ENCODE peak calls at places on chromosomes 7 and 10, in five cellular contexts. R is gastrocnemius medialis, Y is AG09319, V is thoracic aorta, H is psoas muscle. N is an unnamed sample.

GRCh38 chr10:3866347-3866746 is 81.3 kb upstream of the KLF6 start:
- DNase-seq in R (no peak), Y (no peak), V (no peak), H (no peak), N (no peak)

GRCh38 chr10:52004342-52004949 is 305.1 kb upstream of the CSTF2T start:
- DNase-seq in R (no peak), Y (no peak), V (no peak), H (no peak), N (no peak)

GRCh38 chr10:14397069-14397468 is 66.3 kb upstream of the FRMD4A start:
- DNase-seq in R (peak; percentile 66), Y (peak; percentile 98), V (peak; percentile 12), H (peak; percentile 85), N (no peak)

GRCh38 chr10:90125406-90125805 is 424.0 kb downstream of the KIF20B start:
- DNase-seq in R (no peak), Y (no peak), V (no peak), H (no peak), N (no peak)

GRCh38 chr10:112307631-112308502 is 24.7 kb downstream of the TECTB start:
- DNase-seq in R (peak; percentile 21), Y (peak; percentile 20), V (no peak), H (no peak), N (no peak)

GRCh38 chr10:5942471-5942870 is 34.9 kb downstream of the IL15RA start:
- DNase-seq in R (peak; percentile 56), Y (no peak), V (no peak), H (peak; percentile 75), N (no peak)

GRCh38 chr7:137443616-137444015 is 100.1 kb upstream of the PTN start:
- DNase-seq in R (no peak), Y (no peak), V (no peak), H (no peak), N (no peak)

GRCh38 chr7:98222533-98223195 is 11.4 kb downstream of the BHLHA15 start:
- DNase-seq in R (no peak), Y (no peak), V (no peak), H (no peak), N (no peak)

GRCh38 chr10:129800796-129801340 is 163.2 kb downstream of the EBF3 start:
- DNase-seq in R (no peak), Y (no peak), V (no peak), H (no peak), N (no peak)

GRCh38 chr10:93591065-93591808 is 9.8 kb downstream of the RBP4 start:
- DNase-seq in R (no peak), Y (no peak), V (no peak), H (no peak), N (no peak)

GRCh38 chr7:159095979-159096411 is 48.7 kb downstream of the VIPR2 start:
- DNase-seq in R (no peak), Y (no peak), V (no peak), H (no peak), N (no peak)

GRCh38 chr10:6299234-6299633 is 96.5 kb downstream of the PFKFB3 start:
- DNase-seq in R (no peak), Y (no peak), V (no peak), H (no peak), N (no peak)

DNA sequence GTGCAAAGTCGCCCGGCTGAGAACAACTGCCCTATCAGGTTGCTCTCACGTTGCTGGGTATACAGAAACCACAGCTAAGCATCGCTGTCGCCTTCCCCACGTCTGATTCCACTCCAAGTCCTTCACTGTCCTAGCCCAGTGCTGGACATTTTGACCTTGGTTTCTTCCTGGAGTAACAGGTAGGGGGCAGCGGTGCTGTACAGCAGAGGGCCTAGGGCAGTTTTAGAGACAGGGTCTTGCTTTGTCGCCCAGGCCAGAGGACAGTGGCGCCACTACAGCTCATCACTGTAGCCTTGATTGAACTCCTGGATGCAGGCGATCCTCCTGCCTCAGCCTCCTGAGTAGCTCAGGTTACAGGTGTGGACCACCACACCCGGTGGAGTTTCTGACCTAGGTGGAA is 2.6 kb downstream of the CLDN15 start:
- DNase-seq in R (no peak), Y (no peak), V (no peak), H (no peak), N (no peak)
- TF ChIP-seq CTCF in R (peak; percentile 35), Y (peak; percentile 33), V (no peak), H (peak; percentile 20), N (no peak)

DNA sequence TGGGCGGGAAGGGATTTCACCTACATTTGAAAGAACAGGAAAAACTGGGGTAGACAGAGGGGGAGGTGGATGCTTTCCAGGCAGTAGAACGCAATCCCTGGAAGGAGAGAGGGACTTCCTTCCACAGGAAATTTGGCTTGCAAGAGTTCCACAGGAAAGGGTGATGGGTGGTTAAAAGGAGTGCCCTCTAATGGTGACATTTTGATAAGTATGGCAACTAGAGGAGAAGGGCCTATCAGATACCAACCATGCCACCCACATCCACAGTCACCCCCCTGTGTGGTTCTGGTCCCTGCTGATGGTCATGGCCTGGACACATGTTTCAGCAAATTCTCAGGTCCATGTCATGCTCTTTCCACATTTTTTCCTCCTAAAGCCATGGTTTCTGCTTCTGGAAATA is 27.1 kb upstream of the COL13A1 start:
- DNase-seq in R (no peak), Y (no peak), V (no peak), H (no peak), N (no peak)
- TF ChIP-seq CTCF in R (no peak), Y (peak; percentile 3), V (no peak), H (no peak), N (no peak)

GRCh38 chr10:119098576-119098975 is 5.3 kb upstream of the DENND10 start:
- DNase-seq in R (no peak), Y (no peak), V (no peak), H (no peak), N (no peak)

GRCh38 chr10:119104653-119105024 is 726 bp downstream of the DENND10 start:
- DNase-seq in R (no peak), Y (no peak), V (no peak), H (peak; percentile 56), N (no peak)

GRCh38 chr10:119105155-119105554 is 1.2 kb downstream of the DENND10 start:
- DNase-seq in R (no peak), Y (no peak), V (no peak), H (no peak), N (no peak)

GRCh38 chr10:119103241-119103640 is 672 bp upstream of the DENND10 start:
- DNase-seq in R (no peak), Y (no peak), V (no peak), H (no peak), N (no peak)

GRCh38 chr10:119103687-119104652 is at the start of gene DENND10:
- DNase-seq in R (peak; percentile 72), Y (no peak), V (peak; percentile 49), H (peak; percentile 90), N (peak; percentile 62)
- TF ChIP-seq CTCF in R (no peak), Y (no peak), V (no peak), H (no peak), N (no peak)

DNA sequence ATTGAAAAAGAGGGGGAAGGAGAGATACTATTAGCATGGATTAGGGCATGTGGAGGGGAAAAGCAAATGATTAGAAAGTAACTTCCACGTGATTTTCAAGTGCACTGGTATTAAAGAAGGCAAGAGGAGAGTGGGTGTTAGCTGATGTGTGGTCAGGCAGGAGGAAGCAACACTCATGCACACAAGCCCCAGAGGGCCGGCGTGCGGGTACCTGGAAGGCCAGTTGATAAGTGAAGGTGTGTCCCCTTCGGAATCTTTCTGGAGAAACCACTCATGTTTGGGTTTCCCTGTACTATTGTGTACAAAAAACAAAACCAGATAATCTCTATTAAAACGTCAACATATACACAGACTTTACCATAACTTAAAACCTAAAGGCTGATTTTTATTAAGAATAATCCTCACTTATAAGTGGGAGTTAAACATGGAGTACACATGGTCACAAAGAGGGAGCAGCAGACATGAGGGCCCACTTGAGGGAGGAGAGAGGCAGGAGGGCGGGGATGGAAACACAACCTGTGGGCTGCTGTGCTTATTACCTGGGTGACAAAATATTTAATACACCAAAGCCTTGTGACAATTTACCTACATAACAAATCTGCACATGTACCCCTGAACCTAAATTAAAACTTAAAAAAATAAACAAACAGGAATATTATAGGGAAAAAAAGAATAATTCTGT is 98.9 kb downstream of the SVIL start:
- DNase-seq in R (peak; percentile 10), Y (no peak), V (no peak), H (no peak), N (no peak)
- TF ChIP-seq CTCF in R (no peak), Y (no peak), V (no peak), H (peak; percentile 0), N (no peak)

GRCh38 chr10:31709028-31709427 is 219.6 kb downstream of the ARHGAP12 start:
- DNase-seq in R (peak; percentile 83), Y (no peak), V (no peak), H (peak; percentile 60), N (no peak)
- TF ChIP-seq CTCF in R (peak; percentile 58), Y (peak; percentile 18), V (no peak), H (peak; percentile 52), N (no peak)

N was measured in CD4-positive, alpha-beta T cell.